ENCODE peak calls at places on chromosomes 3 and 15, in seven cellular contexts. One of them, this sample, is unnamed.

GRCh38 chr3:70064194-70064787 is 64.8 kb downstream of the SAMMSON start:
- DNase-seq in cardiac muscle cell: peak
- DNase-seq in HL-60: no peak
- DNase-seq in AG10803: peak
- DNase-seq in GM23338: peak
- DNase-seq in fibroblast of lung: peak
- DNase-seq in BE2C: peak
- DNase-seq in this sample: no peak

GRCh38 chr15:73264881-73265280 is 103.9 kb downstream of the HCN4 start:
- DNase-seq in BE2C: no peak
- DNase-seq in GM23338: no peak
- DNase-seq in AG10803: no peak
- DNase-seq in fibroblast of lung: no peak
- DNase-seq in HL-60: no peak
- DNase-seq in cardiac muscle cell: no peak
- DNase-seq in this sample: no peak

GRCh38 chr3:31884251-31884650 is 96.8 kb downstream of the OSBPL10 start:
- DNase-seq in AG10803: no peak
- DNase-seq in GM23338: no peak
- DNase-seq in cardiac muscle cell: no peak
- DNase-seq in fibroblast of lung: no peak
- DNase-seq in BE2C: no peak
- DNase-seq in HL-60: no peak
- DNase-seq in this sample: no peak

GRCh38 chr3:168532135-168532534 is 436.4 kb upstream of the GOLIM4 start:
- DNase-seq in HL-60: no peak
- DNase-seq in BE2C: no peak
- DNase-seq in cardiac muscle cell: no peak
- DNase-seq in AG10803: no peak
- DNase-seq in GM23338: peak
- DNase-seq in fibroblast of lung: no peak
- DNase-seq in this sample: no peak

GRCh38 chr3:50078622-50079021 is 10.1 kb upstream of the RBM5 start:
- DNase-seq in BE2C: no peak
- DNase-seq in HL-60: no peak
- DNase-seq in fibroblast of lung: no peak
- DNase-seq in cardiac muscle cell: no peak
- DNase-seq in AG10803: no peak
- DNase-seq in GM23338: no peak
- DNase-seq in this sample: no peak

GRCh38 chr3:64238971-64239667 is 13.9 kb upstream of the PRICKLE2 start:
- DNase-seq in cardiac muscle cell: peak
- DNase-seq in AG10803: peak
- DNase-seq in HL-60: no peak
- DNase-seq in GM23338: peak
- DNase-seq in fibroblast of lung: peak
- DNase-seq in BE2C: peak
- DNase-seq in this sample: no peak

GRCh38 chr3:101676765-101677435 is at the start of gene ZBTB11:
- DNase-seq in HL-60: peak
- DNase-seq in cardiac muscle cell: peak
- DNase-seq in GM23338: peak
- DNase-seq in fibroblast of lung: peak
- DNase-seq in BE2C: peak
- DNase-seq in AG10803: peak
- DNase-seq in this sample: peak

GRCh38 chr3:100084100-100084806 is 30.0 kb downstream of the FILIP1L start:
- DNase-seq in BE2C: no peak
- DNase-seq in AG10803: no peak
- DNase-seq in cardiac muscle cell: no peak
- DNase-seq in HL-60: no peak
- DNase-seq in fibroblast of lung: no peak
- DNase-seq in GM23338: no peak
- DNase-seq in this sample: no peak

GRCh38 chr3:128578346-128578745 is 72.3 kb downstream of the RPN1 start:
- DNase-seq in HL-60: no peak
- DNase-seq in GM23338: no peak
- DNase-seq in AG10803: no peak
- DNase-seq in fibroblast of lung: no peak
- DNase-seq in BE2C: no peak
- DNase-seq in cardiac muscle cell: no peak
- DNase-seq in this sample: no peak

GRCh38 chr3:3196148-3196861 is 16.8 kb upstream of the CRBN start:
- DNase-seq in cardiac muscle cell: peak
- DNase-seq in BE2C: peak
- DNase-seq in HL-60: no peak
- DNase-seq in fibroblast of lung: no peak
- DNase-seq in GM23338: peak
- DNase-seq in AG10803: no peak
- DNase-seq in this sample: no peak

GRCh38 chr3:116432795-116433194 is 12.5 kb downstream of the LSAMP start:
- DNase-seq in cardiac muscle cell: no peak
- DNase-seq in fibroblast of lung: no peak
- DNase-seq in BE2C: no peak
- DNase-seq in AG10803: no peak
- DNase-seq in HL-60: no peak
- DNase-seq in GM23338: no peak
- DNase-seq in this sample: no peak

GRCh38 chr15:75817151-75817935 is 25.9 kb upstream of the UBE2Q2 start:
- DNase-seq in fibroblast of lung: peak
- DNase-seq in cardiac muscle cell: no peak
- DNase-seq in GM23338: no peak
- DNase-seq in BE2C: no peak
- DNase-seq in HL-60: no peak
- DNase-seq in AG10803: no peak
- DNase-seq in this sample: no peak

GRCh38 chr3:128232421-128233180 is 79.3 kb downstream of the EEFSEC start:
- DNase-seq in fibroblast of lung: no peak
- DNase-seq in AG10803: no peak
- DNase-seq in GM23338: no peak
- DNase-seq in cardiac muscle cell: no peak
- DNase-seq in BE2C: peak
- DNase-seq in HL-60: no peak
- DNase-seq in this sample: no peak

GRCh38 chr3:66208189-66208588 is 12.6 kb upstream of the SLC25A26 start:
- DNase-seq in BE2C: no peak
- DNase-seq in HL-60: no peak
- DNase-seq in AG10803: no peak
- DNase-seq in GM23338: no peak
- DNase-seq in fibroblast of lung: no peak
- DNase-seq in cardiac muscle cell: no peak
- DNase-seq in this sample: no peak

GRCh38 chr3:49173116-49173791 is 1.9 kb downstream of the KLHDC8B start:
- DNase-seq in GM23338: peak
- DNase-seq in AG10803: no peak
- DNase-seq in fibroblast of lung: peak
- DNase-seq in BE2C: peak
- DNase-seq in HL-60: no peak
- DNase-seq in cardiac muscle cell: peak
- DNase-seq in this sample: no peak

GRCh38 chr3:123180791-123181190 is 21.0 kb upstream of the SEC22A start:
- DNase-seq in AG10803: no peak
- DNase-seq in HL-60: no peak
- DNase-seq in GM23338: no peak
- DNase-seq in fibroblast of lung: no peak
- DNase-seq in cardiac muscle cell: no peak
- DNase-seq in BE2C: no peak
- DNase-seq in this sample: no peak

GRCh38 chr3:149343951-149344350 is 10.5 kb upstream of the TM4SF18 start:
- DNase-seq in cardiac muscle cell: no peak
- DNase-seq in HL-60: no peak
- DNase-seq in fibroblast of lung: no peak
- DNase-seq in BE2C: no peak
- DNase-seq in GM23338: peak
- DNase-seq in AG10803: no peak
- DNase-seq in this sample: no peak

GRCh38 chr3:47578119-47578630 is 490 bp downstream of the CSPG5 start:
- DNase-seq in fibroblast of lung: no peak
- DNase-seq in AG10803: no peak
- DNase-seq in BE2C: peak
- DNase-seq in cardiac muscle cell: peak
- DNase-seq in HL-60: no peak
- DNase-seq in GM23338: peak
- DNase-seq in this sample: no peak

GRCh38 chr15:39730552-39730951 is 52.1 kb downstream of the FSIP1 start:
- DNase-seq in cardiac muscle cell: no peak
- DNase-seq in HL-60: no peak
- DNase-seq in fibroblast of lung: no peak
- DNase-seq in AG10803: no peak
- DNase-seq in BE2C: no peak
- DNase-seq in GM23338: no peak
- DNase-seq in this sample: no peak

GRCh38 chr3:100041328-100041749 is 73.0 kb downstream of the FILIP1L start:
- DNase-seq in HL-60: no peak
- DNase-seq in AG10803: peak
- DNase-seq in BE2C: no peak
- DNase-seq in fibroblast of lung: peak
- DNase-seq in cardiac muscle cell: peak
- DNase-seq in GM23338: no peak
- DNase-seq in this sample: no peak

GRCh38 chr15:75531041-75531450 is 48.1 kb downstream of the PTPN9 start:
- DNase-seq in AG10803: peak
- DNase-seq in BE2C: no peak
- DNase-seq in GM23338: no peak
- DNase-seq in HL-60: no peak
- DNase-seq in fibroblast of lung: peak
- DNase-seq in cardiac muscle cell: no peak
- DNase-seq in this sample: no peak

GRCh38 chr3:63855333-63855940 is 8.2 kb downstream of the THOC7 start:
- DNase-seq in HL-60: peak
- DNase-seq in AG10803: no peak
- DNase-seq in BE2C: no peak
- DNase-seq in cardiac muscle cell: no peak
- DNase-seq in fibroblast of lung: no peak
- DNase-seq in GM23338: peak
- DNase-seq in this sample: no peak

DNA sequence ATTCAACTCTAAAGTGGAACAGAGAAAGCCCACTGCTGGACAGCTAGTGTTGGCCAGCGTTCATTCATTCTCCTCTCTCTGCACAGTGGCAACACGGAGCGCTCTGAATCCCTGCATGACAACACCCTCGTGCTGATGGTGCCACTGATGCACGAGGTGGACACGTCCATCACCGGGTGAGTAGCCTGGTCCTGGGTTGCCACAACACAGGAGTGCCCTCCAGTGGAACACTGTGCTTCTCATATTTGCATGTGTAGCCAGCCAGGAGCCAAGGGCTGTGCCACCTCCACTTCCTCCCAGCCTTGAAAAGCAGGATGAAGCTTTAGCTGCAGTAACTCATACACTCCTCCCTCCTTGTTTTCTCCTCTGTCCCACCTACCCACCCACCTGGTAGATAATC is 120.0 kb upstream of the CTDSPL start:
- DNase-seq in fibroblast of lung: peak
- DNase-seq in GM23338: no peak
- DNase-seq in BE2C: peak
- DNase-seq in AG10803: no peak
- DNase-seq in HL-60: no peak
- DNase-seq in cardiac muscle cell: no peak
- DNase-seq in this sample: no peak
- TF ChIP-seq CTCF in fibroblast of lung: no peak
- TF ChIP-seq CTCF in GM23338: peak
- TF ChIP-seq CTCF in BE2C: peak
- TF ChIP-seq CTCF in AG10803: peak
- TF ChIP-seq CTCF in HL-60: no peak
- TF ChIP-seq CTCF in cardiac muscle cell: peak
- TF ChIP-seq CTCF in this sample: no peak

GRCh38 chr3:13039286-13039896 is 33.8 kb downstream of the IQSEC1 start:
- DNase-seq in BE2C: no peak
- DNase-seq in HL-60: no peak
- DNase-seq in GM23338: no peak
- DNase-seq in cardiac muscle cell: no peak
- DNase-seq in fibroblast of lung: no peak
- DNase-seq in AG10803: no peak
- DNase-seq in this sample: no peak
- H3K4me3 ChIP-seq in BE2C: peak
- H3K4me3 ChIP-seq in HL-60: no peak
- H3K4me3 ChIP-seq in GM23338: no peak
- H3K4me3 ChIP-seq in cardiac muscle cell: no peak
- H3K4me3 ChIP-seq in fibroblast of lung: no peak
- H3K4me3 ChIP-seq in AG10803: no peak
- H3K4me3 ChIP-seq in this sample: no peak

GRCh38 chr3:109028753-109029152 is 75.1 kb upstream of the GUCA1C start:
- DNase-seq in GM23338: no peak
- DNase-seq in AG10803: no peak
- DNase-seq in fibroblast of lung: no peak
- DNase-seq in HL-60: no peak
- DNase-seq in BE2C: no peak
- DNase-seq in cardiac muscle cell: no peak
- DNase-seq in this sample: no peak
- TF ChIP-seq CTCF in GM23338: no peak
- TF ChIP-seq CTCF in AG10803: no peak
- TF ChIP-seq CTCF in fibroblast of lung: no peak
- TF ChIP-seq CTCF in HL-60: no peak
- TF ChIP-seq CTCF in BE2C: no peak
- TF ChIP-seq CTCF in cardiac muscle cell: no peak
- TF ChIP-seq CTCF in this sample: no peak

DNA sequence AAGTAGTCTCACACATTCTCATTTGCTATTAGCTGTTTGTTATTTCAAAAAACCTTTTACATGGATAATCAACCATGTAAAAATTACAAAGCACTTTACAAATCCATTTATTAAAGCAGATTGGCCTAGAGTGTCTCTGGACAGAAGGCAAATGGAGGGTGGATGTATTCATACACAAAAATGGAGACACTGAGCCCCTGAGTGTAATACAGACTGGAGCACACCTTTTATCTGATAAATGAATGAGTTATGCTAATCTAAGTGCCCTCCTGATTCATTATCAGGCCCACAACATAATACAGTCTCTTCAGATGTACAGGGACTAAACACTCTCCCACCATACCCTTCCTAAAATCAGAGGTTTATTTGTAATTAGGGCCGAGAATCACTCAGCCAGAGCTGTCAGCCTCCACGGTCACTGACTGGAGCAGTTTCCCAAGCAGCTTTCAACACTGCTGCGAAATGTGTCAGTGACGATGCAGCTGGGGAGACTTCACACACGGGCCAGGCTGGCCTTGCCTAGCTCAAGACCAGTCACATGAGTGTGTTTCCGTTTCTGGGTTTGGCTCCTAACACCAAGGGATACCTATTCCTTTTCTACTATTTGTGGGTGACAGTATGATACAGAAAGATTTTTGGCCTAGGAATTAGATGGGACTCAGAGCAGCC is 271.8 kb downstream of the ZIC1 start:
- DNase-seq in BE2C: no peak
- DNase-seq in AG10803: no peak
- DNase-seq in HL-60: no peak
- DNase-seq in GM23338: no peak
- DNase-seq in fibroblast of lung: peak
- DNase-seq in cardiac muscle cell: peak
- DNase-seq in this sample: no peak
- H3K4me3 ChIP-seq in BE2C: no peak
- H3K4me3 ChIP-seq in AG10803: no peak
- H3K4me3 ChIP-seq in HL-60: no peak
- H3K4me3 ChIP-seq in GM23338: no peak
- H3K4me3 ChIP-seq in fibroblast of lung: no peak
- H3K4me3 ChIP-seq in cardiac muscle cell: no peak
- H3K4me3 ChIP-seq in this sample: no peak

GRCh38 chr3:169668957-169669681 is 5.6 kb upstream of the MECOM start:
- DNase-seq in fibroblast of lung: peak
- DNase-seq in AG10803: peak
- DNase-seq in cardiac muscle cell: peak
- DNase-seq in HL-60: no peak
- DNase-seq in BE2C: peak
- DNase-seq in GM23338: peak
- DNase-seq in this sample: no peak
- TF ChIP-seq CTCF in fibroblast of lung: peak
- TF ChIP-seq CTCF in AG10803: peak
- TF ChIP-seq CTCF in cardiac muscle cell: peak
- TF ChIP-seq CTCF in HL-60: peak
- TF ChIP-seq CTCF in BE2C: peak
- TF ChIP-seq CTCF in GM23338: peak
- TF ChIP-seq CTCF in this sample: peak